ENCODE peak calls at places on chromosomes 11 and 22, in seven cellular contexts. S, T, M, C, K, U and G are unnamed samples.
A peak's percentile ranks its signal among the peaks of the same experiment; 100 is the strongest.

GRCh38 chr11:121561240-121561639 is 108.5 kb upstream of the SORL1-AS1 start:
- DNase-seq in S (no peak), T (no peak), M (no peak), C (no peak), K (no peak), U (no peak), G (no peak)

GRCh38 chr11:87083029-87083428 is 45.3 kb downstream of the TMEM135 start:
- DNase-seq in S (no peak), T (no peak), M (peak; percentile 60), C (no peak), K (no peak), U (peak; percentile 47), G (no peak)

GRCh38 chr11:130325691-130326090 is 11.0 kb upstream of the ZBTB44 start:
- DNase-seq in S (no peak), T (no peak), M (no peak), C (no peak), K (no peak), U (no peak), G (no peak)

GRCh38 chr22:21931056-21931455 is 21.6 kb downstream of the PPM1F start:
- DNase-seq in S (no peak), T (no peak), M (no peak), C (no peak), K (no peak), U (no peak), G (no peak)

GRCh38 chr22:20267441-20268288 is 453 bp downstream of the RTN4R start:
- DNase-seq in S (peak; percentile 4), T (peak; percentile 14), M (peak; percentile 20), C (no peak), K (no peak), U (no peak), G (no peak)

GRCh38 chr11:109267293-109268095 is 154.5 kb upstream of the C11orf87 start:
- DNase-seq in S (peak; percentile 78), T (no peak), M (peak; percentile 14), C (no peak), K (no peak), U (no peak), G (no peak)

GRCh38 chr22:43818981-43819690 is 7.0 kb upstream of the EFCAB6 start:
- DNase-seq in S (no peak), T (no peak), M (no peak), C (no peak), K (no peak), U (no peak), G (no peak)

GRCh38 chr11:66289548-66290331 is 797 bp upstream of the YIF1A start:
- DNase-seq in S (no peak), T (peak; percentile 22), M (peak; percentile 94), C (no peak), K (no peak), U (peak; percentile 85), G (peak; percentile 71)

GRCh38 chr11:35963911-35964310 is 20.0 kb downstream of the LDLRAD3 start:
- DNase-seq in S (no peak), T (no peak), M (no peak), C (no peak), K (no peak), U (no peak), G (no peak)

GRCh38 chr11:60844045-60844869 is 2.3 kb downstream of the CCDC86 start:
- DNase-seq in S (no peak), T (peak; percentile 64), M (no peak), C (peak; percentile 56), K (no peak), U (no peak), G (no peak)

GRCh38 chr11:66328036-66328306 is 8.3 kb downstream of the RIN1 start:
- DNase-seq in S (peak; percentile 27), T (no peak), M (no peak), C (no peak), K (no peak), U (no peak), G (no peak)

GRCh38 chr11:119567667-119568582 is 145.0 kb upstream of the THY1 start:
- DNase-seq in S (peak; percentile 52), T (peak; percentile 91), M (peak; percentile 74), C (peak; percentile 85), K (no peak), U (no peak), G (no peak)

GRCh38 chr22:42862045-42862734 is 5.1 kb upstream of the ARFGAP3 start:
- DNase-seq in S (peak; percentile 60), T (peak; percentile 89), M (no peak), C (peak; percentile 86), K (no peak), U (no peak), G (no peak)

GRCh38 chr11:61133956-61134662 is 27.1 kb downstream of the VPS37C start:
- DNase-seq in S (no peak), T (no peak), M (no peak), C (no peak), K (no peak), U (no peak), G (no peak)

GRCh38 chr11:6799402-6799801 is at the start of gene OR6A2:
- DNase-seq in S (peak; percentile 10), T (peak; percentile 17), M (peak; percentile 23), C (peak; percentile 47), K (no peak), U (no peak), G (no peak)

GRCh38 chr11:77244277-77245014 is 57.0 kb downstream of the GDPD4 start:
- DNase-seq in S (peak; percentile 75), T (peak; percentile 82), M (no peak), C (peak; percentile 85), K (peak; percentile 83), U (no peak), G (no peak)

GRCh38 chr11:26109658-26110393 is 222.1 kb upstream of the ANO3 start:
- DNase-seq in S (no peak), T (no peak), M (no peak), C (peak; percentile 47), K (no peak), U (no peak), G (no peak)

GRCh38 chr11:26102325-26102724 is 229.6 kb upstream of the ANO3 start:
- DNase-seq in S (no peak), T (no peak), M (no peak), C (no peak), K (no peak), U (no peak), G (no peak)

GRCh38 chr11:26105762-26106423 is 226.0 kb upstream of the ANO3 start:
- DNase-seq in S (no peak), T (no peak), M (no peak), C (no peak), K (no peak), U (no peak), G (peak; percentile 36)

GRCh38 chr11:26112190-26112715 is 219.7 kb upstream of the ANO3 start:
- DNase-seq in S (no peak), T (no peak), M (no peak), C (no peak), K (no peak), U (no peak), G (peak; percentile 94)

GRCh38 chr11:26106713-26107112 is 225.2 kb upstream of the ANO3 start:
- DNase-seq in S (no peak), T (no peak), M (no peak), C (no peak), K (no peak), U (no peak), G (peak; percentile 44)
- H3K4me3 ChIP-seq in S (no peak overlapping the region), T (no peak overlapping the region), M (no peak overlapping the region), C (no peak overlapping the region), K (no peak overlapping the region), U (no peak overlapping the region), G (no peak overlapping the region)

DNA sequence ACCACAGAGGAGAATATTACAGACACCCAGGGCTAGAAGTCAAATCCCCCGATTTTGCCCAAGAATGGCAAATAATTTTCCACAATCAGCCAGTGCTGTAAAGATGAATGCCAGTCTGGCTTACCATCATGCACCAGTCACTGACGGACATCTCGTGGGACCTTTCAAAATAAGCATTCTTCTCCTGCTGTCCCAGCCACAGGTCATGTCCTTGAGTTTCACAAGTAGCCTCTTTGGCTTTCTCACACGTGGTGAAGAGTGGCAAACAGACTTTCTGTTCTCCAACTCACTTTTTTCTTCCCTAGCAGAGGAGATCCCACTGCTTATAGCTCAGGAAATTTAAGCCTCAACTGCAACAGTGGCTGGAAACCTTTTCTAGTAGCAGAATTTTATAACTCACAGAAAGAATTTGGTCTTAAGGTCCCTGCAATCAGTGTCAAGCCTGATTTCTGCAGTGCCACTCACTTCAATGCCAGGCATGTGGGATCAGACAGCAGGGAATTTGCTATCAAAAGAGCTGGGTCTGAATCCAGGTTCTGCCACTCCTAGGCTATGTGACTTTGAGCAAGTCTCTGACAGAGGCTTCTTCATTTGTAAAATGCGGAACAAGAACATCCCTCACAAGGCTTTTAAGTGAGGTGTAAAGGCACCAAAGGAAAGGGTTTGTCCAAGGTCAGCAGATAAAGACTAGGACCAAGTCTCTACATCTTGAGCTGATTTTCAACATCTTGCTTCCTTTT is 3.6 kb downstream of the PIK3IP1 start:
- DNase-seq in S (no peak), T (no peak), M (no peak), C (no peak), K (no peak), U (no peak), G (no peak)
- H3K4me2 ChIP-seq in S (no peak overlapping the region), T (no peak overlapping the region), M (no peak overlapping the region), C (no peak overlapping the region), K (no peak overlapping the region), U (no peak overlapping the region), G (no peak overlapping the region)

GRCh38 chr11:68012044-68012842 is 2.1 kb downstream of the ALDH3B1 start:
- DNase-seq in S (no peak), T (peak; percentile 40), M (no peak), C (no peak), K (no peak), U (no peak), G (no peak)
- H3K9ac ChIP-seq in S (peak overlapping the region; percentile 41), T (peak overlapping the region; percentile 57), M (no peak overlapping the region), C (peak overlapping the region; percentile 35), K (no peak overlapping the region), U (no peak overlapping the region), G (no peak overlapping the region)

GRCh38 chr11:532512-533048 is 2.8 kb downstream of the HRAS start:
- DNase-seq in S (no peak), T (no peak), M (no peak), C (no peak), K (no peak), U (no peak), G (no peak)

GRCh38 chr11:533049-533585 is 2.3 kb downstream of the HRAS start:
- DNase-seq in S (no peak), T (no peak), M (no peak), C (no peak), K (no peak), U (no peak), G (no peak)

GRCh38 chr11:534592-535518 is 521 bp downstream of the HRAS start:
- DNase-seq in S (peak; percentile 92), T (peak; percentile 42), M (peak; percentile 41), C (no peak), K (peak; percentile 24), U (no peak), G (peak; percentile 82)

GRCh38 chr11:534197-534591 is 1.2 kb downstream of the HRAS start:
- DNase-seq in S (no peak), T (no peak), M (no peak), C (no peak), K (no peak), U (no peak), G (no peak)

GRCh38 chr11:533586-534196 is 1.7 kb downstream of the HRAS start:
- DNase-seq in S (no peak), T (no peak), M (no peak), C (no peak), K (no peak), U (no peak), G (no peak)
- H3K4me3 ChIP-seq in S (peak overlapping the region; percentile 88), T (peak overlapping the region; percentile 89), M (no peak overlapping the region), C (no peak overlapping the region), K (peak overlapping the region; percentile 74), U (no peak overlapping the region), G (no peak overlapping the region)